ENCODE peak calls at places on chromosome 17, in five cellular contexts. N, P, E, K and Y are unnamed samples. For H3K4me1, the result is how much of the 10 kb centered on the place peaks cover.

GRCh38 chr17:46773676-46774075 is 44.8 kb downstream of the WNT3 start:
- DNase-seq in K (no peak), E (no peak), P (no peak), N (no peak), Y (no peak)

GRCh38 chr17:37702605-37703004 is 42.3 kb downstream of the HNF1B start:
- DNase-seq in K (no peak), P (no peak), N (no peak), E (peak), Y (no peak)

GRCh38 chr17:62617894-62618472 is 9.5 kb upstream of the MRC2 start:
- DNase-seq in N (no peak), P (peak), K (no peak), E (peak), Y (peak)

GRCh38 chr17:28958820-28959455 is 7.6 kb upstream of the PHF12 start:
- DNase-seq in N (no peak), E (no peak), P (no peak), K (no peak), Y (no peak)

GRCh38 chr17:72406501-72406900 is 285.7 kb downstream of the SOX9 start:
- DNase-seq in P (peak), N (no peak), K (no peak), E (no peak), Y (no peak)

GRCh38 chr17:72996791-72997190 is 95.7 kb downstream of the SLC39A11 start:
- DNase-seq in P (no peak), E (no peak), N (no peak), K (no peak), Y (peak)

GRCh38 chr17:65925606-65926307 is 266.2 kb downstream of the CEP112 start:
- DNase-seq in P (no peak), K (no peak), N (no peak), E (peak), Y (no peak)

GRCh38 chr17:65531508-65532431 is 29.7 kb downstream of the AXIN2 start:
- DNase-seq in E (peak), P (peak), K (no peak), N (peak), Y (peak)

GRCh38 chr17:10435096-10435495 is 13.3 kb upstream of the MYH8 start:
- DNase-seq in P (peak), N (no peak), K (no peak), E (peak), Y (no peak)

GRCh38 chr17:62591323-62591722 is 36.1 kb upstream of the MRC2 start:
- DNase-seq in P (no peak), E (no peak), K (no peak), N (no peak), Y (no peak)

GRCh38 chr17:34246872-34247271 is 8.2 kb upstream of the CCL2 start:
- DNase-seq in E (no peak), N (no peak), P (no peak), K (no peak), Y (no peak)

GRCh38 chr17:44607836-44608690 is 48.2 kb upstream of the MEIOC start:
- DNase-seq in K (peak), P (peak), N (peak), E (peak), Y (peak)
- H3K27ac ChIP-seq in K (no peak), P (no peak), N (peak), E (no peak), Y (peak)

DNA sequence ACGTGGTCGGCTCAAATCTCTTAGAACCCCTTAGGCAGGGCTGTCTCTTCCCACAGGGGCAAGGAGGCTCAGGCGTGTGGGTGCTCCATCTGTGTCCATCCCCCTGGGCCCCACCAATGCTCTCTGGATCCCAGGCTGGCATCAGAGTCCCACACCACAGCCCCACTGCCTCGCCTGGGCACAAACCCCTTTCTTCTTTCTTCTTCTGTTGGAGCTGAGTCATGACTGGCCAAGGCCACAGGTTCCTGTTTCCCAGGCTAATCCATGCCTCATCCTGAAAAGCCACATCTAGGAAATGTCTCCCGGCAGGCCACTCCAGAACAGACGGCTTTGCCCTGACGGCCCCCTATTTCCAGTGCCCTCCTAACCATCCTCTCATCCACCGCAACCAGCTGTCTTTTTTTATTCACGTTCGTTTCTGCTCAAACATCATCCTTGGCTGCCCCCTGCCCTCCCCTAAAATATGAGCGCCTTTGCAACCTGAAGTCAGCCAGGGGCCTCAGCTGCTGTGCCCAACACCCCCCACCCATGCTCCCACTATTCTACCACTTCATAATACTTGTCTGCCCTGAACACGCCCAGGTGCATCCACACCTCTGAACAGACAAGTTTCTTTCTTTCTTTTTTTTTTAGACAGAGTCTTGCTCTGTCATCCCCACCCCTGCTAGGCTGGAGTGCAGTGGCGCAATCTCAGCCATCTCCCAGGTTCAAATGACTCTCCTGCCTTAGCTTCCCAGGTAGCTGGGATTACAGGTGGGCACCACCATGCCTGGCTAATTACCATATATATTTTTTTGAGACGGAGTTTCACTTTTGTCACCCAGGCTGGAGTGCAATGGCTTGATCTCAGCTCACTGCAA is 27.0 kb downstream of the CEP295NL start:
- DNase-seq in E (peak), K (peak), N (no peak), P (no peak), Y (peak)
- H3K4me1 ChIP-seq in E (under half), K (under half), N (under half), P (under half), Y (under half)

GRCh38 chr17:2637422-2637821 is 44.0 kb downstream of the PAFAH1B1 start:
- DNase-seq in P (no peak), E (no peak), K (no peak), N (no peak), Y (no peak)

GRCh38 chr17:2634361-2634960 is 41.0 kb downstream of the PAFAH1B1 start:
- DNase-seq in K (no peak), E (peak), P (peak), N (no peak), Y (peak)

GRCh38 chr17:2636169-2636930 is 42.9 kb downstream of the PAFAH1B1 start:
- DNase-seq in E (no peak), K (no peak), N (no peak), P (no peak), Y (no peak)

GRCh38 chr17:2635241-2635640 is 41.8 kb downstream of the PAFAH1B1 start:
- DNase-seq in N (no peak), P (no peak), E (no peak), K (no peak), Y (no peak)

DNA sequence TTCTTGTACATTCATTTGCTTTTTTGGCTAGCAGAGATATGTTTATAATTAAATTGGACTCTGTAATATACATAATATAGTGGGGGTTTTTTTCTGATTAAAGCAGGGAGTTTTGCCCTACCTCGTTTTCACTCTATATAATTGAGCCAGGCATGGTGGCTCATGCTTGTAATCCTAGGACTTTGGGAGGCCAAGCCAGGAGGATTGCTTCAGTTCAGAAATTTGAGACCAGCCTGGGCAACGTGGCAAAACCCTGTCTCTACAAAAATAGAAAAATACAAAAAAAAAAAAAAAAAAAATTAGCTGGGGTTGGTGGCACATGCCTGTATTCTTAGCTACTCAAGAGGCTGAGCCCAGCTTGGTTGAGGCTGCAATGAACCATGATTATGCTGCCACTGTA is 42.2 kb downstream of the PAFAH1B1 start:
- DNase-seq in N (no peak), K (no peak), E (no peak), P (no peak), Y (no peak)
- H3K27ac ChIP-seq in N (no peak), K (no peak), E (no peak), P (no peak), Y (no peak)

GRCh38 chr17:74986206-74986576 is 1.2 kb upstream of the CDR2L start:
- DNase-seq in P (no peak), E (no peak), N (no peak), K (no peak), Y (no peak)
- H3K4me1 ChIP-seq in P (under half), E (under half), N (under half), K (under half), Y (under half)

GRCh38 chr17:78396436-78397335 is 18.2 kb downstream of the PGS1 start:
- DNase-seq in N (no peak), K (no peak), P (no peak), E (no peak), Y (no peak)
- H3K27ac ChIP-seq in N (no peak), K (no peak), P (no peak), E (no peak), Y (no peak)

GRCh38 chr17:81865358-81865732 is 5.0 kb upstream of the P4HB start:
- DNase-seq in P (no peak), K (no peak), E (no peak), N (no peak), Y (no peak)
- H3K4me1 ChIP-seq in P (under half), K (under half), E (under half), N (under half), Y (under half)

GRCh38 chr17:67557052-67557845 is 160.5 kb upstream of the NOL11 start:
- DNase-seq in N (no peak), P (no peak), K (no peak), E (no peak), Y (peak)
- H3K27ac ChIP-seq in N (no peak), P (no peak), K (no peak), E (peak), Y (no peak)

DNA sequence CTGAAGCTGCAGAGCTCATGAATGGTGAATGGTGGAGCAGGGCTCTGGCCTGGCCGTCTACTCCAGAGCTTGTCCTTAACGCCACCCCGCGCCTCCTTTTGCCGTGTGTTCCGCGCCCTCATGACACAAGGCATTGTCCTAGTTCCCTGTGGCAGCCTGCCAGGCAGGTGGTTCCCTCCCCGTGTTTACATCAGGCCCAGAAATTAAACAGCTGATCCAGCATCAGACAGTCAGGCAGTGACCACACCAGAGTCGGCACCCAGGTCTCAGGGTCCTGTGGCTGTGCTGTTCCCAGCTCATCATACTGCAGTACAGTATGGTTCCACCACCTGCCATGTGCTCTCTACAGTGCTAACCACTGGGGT is 119.7 kb downstream of the RAB11FIP4 start:
- DNase-seq in K (peak), N (no peak), P (no peak), E (no peak), Y (no peak)
- H3K4me1 ChIP-seq in K (under half), N (under half), P (under half), E (under half), Y (under half)

GRCh38 chr17:77284023-77284617 is 143.4 kb downstream of the SEC14L1 start:
- DNase-seq in P (no peak), E (no peak), K (no peak), N (no peak), Y (no peak)

GRCh38 chr17:77280304-77280910 is 139.6 kb downstream of the SEC14L1 start:
- DNase-seq in P (peak), E (peak), N (no peak), K (peak), Y (peak)

GRCh38 chr17:77282524-77283515 is 142.1 kb downstream of the SEC14L1 start:
- DNase-seq in N (peak), E (peak), P (peak), K (no peak), Y (peak)

GRCh38 chr17:77281024-77281903 is 140.5 kb downstream of the SEC14L1 start:
- DNase-seq in N (peak), P (peak), E (peak), K (no peak), Y (peak)

DNA sequence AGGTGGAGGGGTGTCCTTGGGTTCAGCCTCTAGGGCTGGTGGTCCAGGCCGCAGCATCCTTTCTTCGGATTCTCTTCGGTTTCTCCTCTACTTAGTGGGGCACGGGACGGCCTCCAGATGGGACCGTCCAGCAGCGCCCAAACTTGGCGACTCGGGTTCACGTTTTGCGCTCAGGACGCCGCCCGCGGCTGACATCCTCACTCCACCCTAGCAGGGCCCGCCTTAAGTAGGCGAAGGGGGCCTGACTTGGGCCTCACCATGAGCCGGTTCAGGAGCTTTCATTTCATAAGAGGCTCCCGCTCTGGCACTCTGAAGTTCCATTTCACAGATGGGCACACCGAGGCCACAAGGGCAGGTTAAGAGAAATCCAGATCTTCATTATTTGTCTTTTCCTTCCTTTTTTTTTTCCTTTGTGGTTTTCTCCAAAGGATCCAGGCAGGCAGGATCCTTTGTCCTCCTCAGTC is 141.2 kb downstream of the SEC14L1 start:
- DNase-seq in K (no peak), N (peak), P (peak), E (no peak), Y (peak)
- H3K27ac ChIP-seq in K (no peak), N (no peak), P (no peak), E (no peak), Y (no peak)

DNA sequence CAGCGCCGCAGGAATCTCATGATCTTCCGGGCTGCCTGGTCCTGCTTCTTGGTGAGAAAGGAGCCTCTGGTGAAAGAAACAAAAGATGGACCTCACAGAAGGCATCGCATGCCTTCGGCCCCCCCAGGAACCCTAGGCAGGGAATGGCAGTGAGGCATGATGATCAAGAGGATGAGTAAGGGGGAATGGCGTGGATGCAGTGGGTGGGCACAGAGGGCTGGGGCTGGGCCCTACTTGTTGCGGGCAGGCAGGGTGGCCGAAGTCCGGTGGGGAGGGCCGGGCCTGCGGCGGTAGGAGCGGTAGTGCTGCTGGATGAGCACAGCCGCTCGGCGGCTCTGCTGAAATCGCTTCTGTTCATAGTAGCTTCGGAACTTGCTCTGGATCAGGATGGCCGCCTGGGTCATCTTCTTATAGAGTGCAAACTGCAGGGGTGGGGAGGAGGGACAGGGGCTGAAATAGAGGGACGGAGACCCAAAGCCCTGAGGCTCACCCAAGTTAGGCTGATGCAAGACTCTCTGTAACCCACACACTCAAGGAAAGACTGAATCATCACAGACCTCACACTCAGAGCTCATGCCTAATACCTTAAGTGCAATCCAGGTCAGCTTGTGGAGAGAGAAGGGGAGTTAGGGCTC is 1.4 kb upstream of the SPAG7 start:
- DNase-seq in P (peak), K (peak), N (peak), E (peak), Y (peak)
- H3K4me1 ChIP-seq in P (under half), K (under half), N (under half), E (under half), Y (under half)